ENCODE peak calls at places on chromosomes 5 and 9, in five cellular contexts. C, V, F, Y and Z are unnamed samples.

GRCh38 chr5:38590846-38591245 is 34.4 kb upstream of the LIFR start:
- DNase-seq in C (no peak), V (no peak), F (no peak), Y (no peak), Z (no peak)

GRCh38 chr9:115992834-115993233 is 160.8 kb upstream of the PAPPA start:
- DNase-seq in C (no peak), V (no peak), F (peak; percentile 75), Y (peak; percentile 55), Z (peak; percentile 53)

GRCh38 chr5:112878760-112879159 is 17.7 kb downstream of the SRP19 start:
- DNase-seq in C (no peak), V (no peak), F (no peak), Y (peak; percentile 22), Z (peak; percentile 67)

GRCh38 chr5:123916331-123917121 is 404.5 kb downstream of the CSNK1G3 start:
- DNase-seq in C (no peak), V (peak; percentile 83), F (peak; percentile 95), Y (peak; percentile 86), Z (peak; percentile 72)

GRCh38 chr5:154203798-154204578 is 13.5 kb downstream of the GALNT10 start:
- DNase-seq in C (no peak), V (no peak), F (no peak), Y (no peak), Z (no peak)

GRCh38 chr5:2657151-2657550 is 94.3 kb downstream of the IRX2 start:
- DNase-seq in C (no peak), V (no peak), F (no peak), Y (no peak), Z (no peak)

GRCh38 chr9:74037274-74037673 is 459.9 kb upstream of the RORB start:
- DNase-seq in C (no peak), V (no peak), F (no peak), Y (no peak), Z (no peak)

GRCh38 chr9:26437056-26437711 is 455.4 kb downstream of the CAAP1 start:
- DNase-seq in C (no peak), V (no peak), F (no peak), Y (no peak), Z (no peak)

GRCh38 chr9:129408535-129409215 is 212.2 kb downstream of the C9orf50 start:
- DNase-seq in C (no peak), V (no peak), F (no peak), Y (no peak), Z (no peak)

GRCh38 chr5:14449052-14449661 is 132.4 kb upstream of the OTULINL start:
- DNase-seq in C (no peak), V (peak; percentile 91), F (peak; percentile 97), Y (peak; percentile 96), Z (peak; percentile 100)

GRCh38 chr5:466661-467310 is 23.8 kb downstream of the EXOC3 start:
- DNase-seq in C (no peak), V (no peak), F (no peak), Y (no peak), Z (no peak)

GRCh38 chr5:116738270-116738947 is 163.8 kb upstream of the SEMA6A start:
- DNase-seq in C (no peak), V (no peak), F (no peak), Y (peak; percentile 74), Z (no peak)

GRCh38 chr9:130995399-130995941 is 13.5 kb upstream of the LAMC3 start:
- DNase-seq in C (no peak), V (no peak), F (peak; percentile 63), Y (peak; percentile 54), Z (peak; percentile 62)

GRCh38 chr9:16445141-16445920 is 425.1 kb downstream of the BNC2 start:
- DNase-seq in C (no peak), V (peak; percentile 14), F (peak; percentile 64), Y (no peak), Z (peak; percentile 59)

GRCh38 chr9:124139001-124139400 is 118.7 kb upstream of the NEK6 start:
- DNase-seq in C (no peak), V (peak; percentile 61), F (peak; percentile 84), Y (no peak), Z (peak; percentile 74)

GRCh38 chr5:20972419-20972925 is 984.5 kb upstream of the CDH18 start:
- DNase-seq in C (peak; percentile 38), V (no peak), F (no peak), Y (peak; percentile 57), Z (peak; percentile 62)

GRCh38 chr9:131407717-131408195 is 13.9 kb downstream of the PRRC2B start:
- DNase-seq in C (peak; percentile 56), V (no peak), F (peak; percentile 52), Y (peak; percentile 60), Z (peak; percentile 70)

GRCh38 chr5:87754009-87754757 is 341.5 kb upstream of the CCNH start:
- DNase-seq in C (no peak), V (no peak), F (no peak), Y (no peak), Z (no peak)

GRCh38 chr9:72839140-72839539 is 113.7 kb downstream of the ALDH1A1 start:
- DNase-seq in C (no peak), V (no peak), F (peak; percentile 25), Y (no peak), Z (peak; percentile 20)

GRCh38 chr9:135244751-135245221 is 157.3 kb downstream of the OLFM1 start:
- DNase-seq in C (peak; percentile 52), V (no peak), F (no peak), Y (no peak), Z (no peak)

GRCh38 chr9:124011460-124012301 is at the start of gene LHX2:
- DNase-seq in C (no peak), V (peak; percentile 71), F (peak; percentile 71), Y (peak; percentile 55), Z (peak; percentile 59)

GRCh38 chr5:69213513-69214215 is 21.0 kb upstream of the CDK7 start:
- DNase-seq in C (no peak), V (no peak), F (peak; percentile 74), Y (peak; percentile 26), Z (peak; percentile 65)

GRCh38 chr5:172642046-172642409 is 965 bp downstream of the NEURL1B start:
- DNase-seq in C (no peak), V (no peak), F (no peak), Y (peak; percentile 5), Z (peak; percentile 11)
- H3K4me3 ChIP-seq in C (peak overlapping the region; percentile 68), V (peak overlapping the region; percentile 51), F (peak overlapping the region; percentile 62), Y (peak overlapping the region; percentile 50), Z (no peak overlapping the region)

GRCh38 chr5:111075520-111075919 is 4.0 kb downstream of the TSLP start:
- DNase-seq in C (peak; percentile 34), V (peak; percentile 87), F (peak; percentile 94), Y (peak; percentile 75), Z (peak; percentile 93)

GRCh38 chr5:111071413-111071812 is at the start of gene TSLP:
- DNase-seq in C (no peak), V (no peak), F (no peak), Y (no peak), Z (no peak)

GRCh38 chr5:111070272-111071134 is 1.0 kb upstream of the TSLP start:
- DNase-seq in C (no peak), V (no peak), F (no peak), Y (peak; percentile 32), Z (peak; percentile 36)

GRCh38 chr5:111074244-111074643 is 2.7 kb downstream of the TSLP start:
- DNase-seq in C (no peak), V (no peak), F (no peak), Y (no peak), Z (no peak)

DNA sequence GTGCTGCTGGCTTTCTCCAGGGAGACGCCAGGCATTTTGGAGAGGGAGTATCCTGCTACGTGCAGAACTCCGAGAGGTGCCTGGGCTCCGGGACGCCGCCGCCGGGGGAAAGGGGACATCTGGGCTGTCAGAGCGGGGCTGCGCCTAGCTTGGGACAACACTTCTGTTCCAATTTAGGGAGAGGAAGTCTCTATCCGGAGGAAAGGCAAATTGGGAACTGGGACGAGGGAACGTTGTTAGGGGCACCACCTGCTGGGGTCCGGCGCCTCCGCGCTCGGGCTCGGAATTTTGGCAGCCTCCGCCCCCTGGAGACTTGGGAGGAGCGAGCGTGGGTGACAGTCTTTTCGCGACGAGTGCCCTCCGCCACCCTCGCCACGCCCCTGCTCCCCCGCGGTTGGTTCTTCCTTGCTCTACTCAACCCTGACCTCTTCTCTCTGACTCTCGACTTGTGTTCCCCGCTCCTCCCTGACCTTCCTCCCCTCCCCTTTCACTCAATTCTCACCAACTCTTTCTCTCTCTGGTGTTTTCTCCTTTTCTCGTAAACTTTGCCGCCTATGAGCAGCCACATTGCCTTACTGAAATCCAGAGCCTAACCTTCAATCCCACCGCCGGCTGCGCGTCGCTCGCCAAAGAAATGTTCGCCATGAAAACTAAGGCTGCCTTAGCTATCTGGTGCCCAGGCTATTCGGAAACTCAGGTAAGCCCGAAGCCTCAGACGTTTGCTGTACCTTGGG is 1.6 kb downstream of the TSLP start:
- DNase-seq in C (peak; percentile 74), V (no peak), F (no peak), Y (no peak), Z (peak; percentile 36)
- TF ChIP-seq CTCF in C (no peak), V (no peak), F (no peak), Y (no peak), Z (peak; percentile 24)

GRCh38 chr9:78994476-78994875 is 577.3 kb upstream of the TLE4 start:
- DNase-seq in C (no peak), V (no peak), F (no peak), Y (no peak), Z (no peak)

GRCh38 chr9:78997296-78997695 is 574.5 kb upstream of the TLE4 start:
- DNase-seq in C (no peak), V (no peak), F (no peak), Y (no peak), Z (no peak)

GRCh38 chr9:79001012-79001411 is 570.8 kb upstream of the TLE4 start:
- DNase-seq in C (no peak), V (no peak), F (no peak), Y (no peak), Z (no peak)

GRCh38 chr9:79003514-79003913 is 568.3 kb upstream of the TLE4 start:
- DNase-seq in C (no peak), V (no peak), F (no peak), Y (no peak), Z (no peak)

DNA sequence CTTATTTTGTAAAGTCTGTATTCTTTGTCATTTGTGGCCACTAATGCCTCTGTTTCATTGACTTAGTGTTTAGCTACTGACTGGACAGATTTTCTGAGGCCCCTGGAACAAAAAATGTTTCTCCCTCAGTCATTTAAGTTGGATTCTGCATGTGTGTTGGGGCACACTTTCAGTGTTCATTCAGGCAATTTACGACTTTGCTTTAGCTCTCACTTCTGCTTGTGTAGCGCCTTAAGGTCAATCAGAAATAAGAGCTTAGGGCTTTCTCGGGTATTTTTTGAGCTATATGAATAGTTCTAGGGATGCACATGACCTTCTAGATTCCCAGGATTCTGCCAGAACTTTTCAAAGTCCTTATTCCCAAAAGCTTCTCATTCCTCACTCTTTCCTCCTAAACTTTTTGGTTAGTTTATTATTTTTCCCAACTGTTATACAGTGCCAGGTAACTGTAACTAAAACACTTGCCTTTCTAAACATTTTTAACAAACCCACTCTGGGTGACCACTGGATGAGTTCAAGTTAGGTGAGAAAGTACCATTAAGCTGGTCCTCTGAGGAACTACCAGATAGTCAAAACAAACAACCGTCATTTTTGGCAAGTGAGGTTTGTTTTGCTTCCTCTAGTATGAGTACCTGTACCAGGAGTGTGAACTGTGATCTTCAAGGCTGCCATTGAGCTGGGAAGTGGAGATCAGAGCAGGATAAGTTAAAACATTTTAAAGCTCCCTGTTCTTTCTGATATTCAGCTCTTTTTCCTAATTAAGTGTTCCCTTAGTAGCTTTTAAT is 571.4 kb upstream of the TLE4 start:
- DNase-seq in C (no peak), V (no peak), F (no peak), Y (no peak), Z (no peak)
- H3K4me3 ChIP-seq in C (no peak overlapping the region), V (no peak overlapping the region), F (no peak overlapping the region), Y (no peak overlapping the region), Z (no peak overlapping the region)

DNA sequence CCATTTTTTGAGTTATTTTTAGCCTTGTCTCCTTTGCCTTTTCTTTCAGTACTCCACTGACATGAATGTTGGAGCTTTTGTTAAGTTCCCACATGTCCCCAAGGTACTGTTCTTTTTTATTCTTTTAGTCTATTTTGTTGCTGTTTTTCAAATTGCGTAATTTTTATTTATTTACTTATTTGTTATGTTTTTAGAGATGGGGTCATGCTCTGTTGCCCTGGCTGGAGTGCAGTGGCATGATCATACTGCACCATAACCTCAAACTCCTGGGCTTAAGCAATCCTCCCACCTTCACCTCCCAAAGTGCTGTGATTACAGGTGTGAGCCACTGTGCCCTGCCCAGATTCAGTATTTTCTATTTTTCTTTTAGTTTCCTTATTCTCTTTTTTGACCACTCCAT is 5.4 kb upstream of the PCDHA1 start:
- DNase-seq in C (no peak), V (no peak), F (no peak), Y (no peak), Z (no peak)
- TF ChIP-seq CTCF in C (no peak), V (no peak), F (no peak), Y (no peak), Z (no peak)